ENCODE peak calls at places on chromosomes 13 and 19, in seven cellular contexts. N is A549, I is GM23338, A is HCT116, L is HepG2, E is Panc1, H is K562. S is an unnamed sample.
A peak's percentile ranks its signal among the peaks of the same experiment; 100 is the strongest.

GRCh38 chr19:31261651-31262331 is 87.4 kb downstream of the TSHZ3 start:
- DNase-seq in N (no peak), I (no peak), A (no peak), L (no peak), E (no peak), H (no peak), S (no peak)

GRCh38 chr13:83057119-83057518 is 825.2 kb downstream of the SLITRK1 start:
- DNase-seq in N (no peak), I (no peak), A (no peak), L (no peak), E (no peak), H (no peak), S (no peak)

GRCh38 chr19:23665651-23666410 is 21.2 kb downstream of the ZNF675 start:
- DNase-seq in N (no peak), I (peak; percentile 56), A (no peak), L (no peak), E (no peak), H (no peak), S (no peak)

GRCh38 chr13:113918580-113918979 is 54.7 kb upstream of the GAS6 start:
- DNase-seq in N (no peak), I (no peak), A (no peak), L (no peak), E (no peak), H (no peak), S (no peak)

GRCh38 chr19:1469200-1469935 is 9.6 kb downstream of the C19orf25 start:
- DNase-seq in N (no peak), I (no peak), A (no peak), L (no peak), E (no peak), H (no peak), S (no peak)

GRCh38 chr13:29594310-29594709 is 1.2 kb downstream of the SLC7A1 start:
- DNase-seq in N (peak; percentile 80), I (peak; percentile 51), A (no peak), L (peak; percentile 81), E (peak; percentile 41), H (peak; percentile 25), S (peak; percentile 57)

GRCh38 chr13:80830431-80830830 is 489.5 kb upstream of the SPRY2 start:
- DNase-seq in N (no peak), I (no peak), A (no peak), L (no peak), E (no peak), H (no peak), S (no peak)

GRCh38 chr19:48637449-48637947 is 319 bp upstream of the DBP start:
- DNase-seq in N (peak; percentile 100), I (peak; percentile 100), A (peak; percentile 99), L (peak; percentile 96), E (peak; percentile 72), H (peak; percentile 96), S (peak; percentile 100)

GRCh38 chr19:4776436-4777205 is 14.9 kb upstream of the FEM1A start:
- DNase-seq in N (no peak), I (peak; percentile 83), A (no peak), L (no peak), E (no peak), H (no peak), S (no peak)

GRCh38 chr19:36719687-36720556 is 32.5 kb downstream of the ZNF567 start:
- DNase-seq in N (peak; percentile 59), I (peak; percentile 9), A (no peak), L (no peak), E (no peak), H (no peak), S (no peak)

GRCh38 chr19:55554749-55555152 is 9.4 kb upstream of the SBK3 start:
- DNase-seq in N (no peak), I (no peak), A (no peak), L (peak; percentile 68), E (no peak), H (peak; percentile 11), S (no peak)

GRCh38 chr19:34365463-34366401 is 736 bp downstream of the GPI start:
- DNase-seq in N (peak; percentile 60), I (peak; percentile 47), A (no peak), L (no peak), E (no peak), H (peak; percentile 64), S (peak; percentile 57)

GRCh38 chr13:24271231-24271610 is 38.2 kb upstream of the C1QTNF9 start:
- DNase-seq in N (no peak), I (no peak), A (no peak), L (no peak), E (no peak), H (no peak), S (no peak)

GRCh38 chr19:5837768-5838364 is 1.6 kb downstream of the FUT6 start:
- DNase-seq in N (no peak), I (no peak), A (no peak), L (no peak), E (no peak), H (no peak), S (no peak)

GRCh38 chr19:7907544-7907943 is 3.9 kb downstream of the MAP2K7 start:
- DNase-seq in N (no peak), I (no peak), A (no peak), L (no peak), E (no peak), H (no peak), S (no peak)

GRCh38 chr13:43054803-43055802 is 31.7 kb downstream of the DNAJC15 start:
- DNase-seq in N (peak; percentile 10), I (peak; percentile 87), A (no peak), L (peak; percentile 75), E (no peak), H (no peak), S (no peak)

GRCh38 chr13:113839536-113840204 is 24.2 kb downstream of the GAS6 start:
- DNase-seq in N (no peak), I (no peak), A (no peak), L (no peak), E (no peak), H (no peak), S (no peak)

GRCh38 chr13:44155422-44156293 is 218.0 kb upstream of the SERP2 start:
- DNase-seq in N (no peak), I (peak; percentile 38), A (no peak), L (no peak), E (no peak), H (no peak), S (no peak)

GRCh38 chr19:17555929-17556813 is 722 bp downstream of the COLGALT1 start:
- DNase-seq in N (peak; percentile 71), I (peak; percentile 81), A (no peak), L (no peak), E (no peak), H (peak; percentile 47), S (peak; percentile 91)

GRCh38 chr19:17556995-17557394 is 1.5 kb downstream of the COLGALT1 start:
- DNase-seq in N (no peak), I (no peak), A (no peak), L (no peak), E (no peak), H (no peak), S (no peak)

GRCh38 chr19:17555480-17555928 is at the start of gene COLGALT1:
- DNase-seq in N (peak; percentile 94), I (peak; percentile 100), A (peak; percentile 96), L (peak; percentile 89), E (peak; percentile 51), H (peak; percentile 97), S (peak; percentile 99)

GRCh38 chr19:17554968-17555479 is 425 bp upstream of the COLGALT1 start:
- DNase-seq in N (no peak), I (no peak), A (no peak), L (no peak), E (peak; percentile 12), H (no peak), S (no peak)

GRCh38 chr19:17557461-17557860 is 2.0 kb downstream of the COLGALT1 start:
- DNase-seq in N (no peak), I (no peak), A (no peak), L (no peak), E (no peak), H (no peak), S (peak; percentile 92)
- TF ChIP-seq REST in N (no peak), I (no peak), A (no peak), L (no peak), E (no peak), H (no peak), S (no peak)

GRCh38 chr13:69589531-69589930 is 518.1 kb upstream of the ATXN8OS start:
- DNase-seq in N (no peak), I (no peak), A (no peak), L (no peak), E (no peak), H (no peak), S (no peak)
- H3K27ac ChIP-seq in N (no peak overlapping the region), I (no peak overlapping the region), A (no peak overlapping the region), L (no peak overlapping the region), E (no peak overlapping the region), H (no peak overlapping the region), S (no peak overlapping the region)

GRCh38 chr13:65600702-65601101 is 1629.4 kb downstream of the PCDH9 start:
- DNase-seq in N (peak; percentile 1), I (no peak), A (no peak), L (no peak), E (no peak), H (no peak), S (no peak)
- TF ChIP-seq REST in N (no peak), I (no peak), A (no peak), L (no peak), E (no peak), H (no peak), S (no peak)

GRCh38 chr19:56595548-56595899 is 422 bp downstream of the ZNF71 start:
- DNase-seq in N (no peak), I (no peak), A (no peak), L (no peak), E (no peak), H (no peak), S (no peak)
- H3K27ac ChIP-seq in N (peak overlapping the region; percentile 69), I (no peak overlapping the region), A (no peak overlapping the region), L (peak overlapping the region; percentile 48), E (peak overlapping the region; percentile 54), H (no peak overlapping the region), S (peak overlapping the region; percentile 55)

GRCh38 chr19:12513531-12514061 is 29.0 kb upstream of the ZNF709 start:
- DNase-seq in N (no peak), I (peak; percentile 75), A (no peak), L (no peak), E (no peak), H (no peak), S (no peak)
- TF ChIP-seq REST in N (no peak), I (no peak), A (no peak), L (no peak), E (no peak), H (no peak), S (no peak)

GRCh38 chr19:18440936-18441803 is 3.2 kb upstream of the ISYNA1 start:
- DNase-seq in N (no peak), I (no peak), A (no peak), L (peak; percentile 10), E (no peak), H (no peak), S (no peak)
- H3K27ac ChIP-seq in N (no peak overlapping the region), I (peak overlapping the region; percentile 19), A (peak overlapping the region; percentile 99), L (peak overlapping the region; percentile 50), E (peak overlapping the region; percentile 88), H (no peak overlapping the region), S (no peak overlapping the region)

S was measured in HL-60.